ENCODE peak calls at places on chromosomes 12 and 14, in nine cellular contexts. O is NCI-H1092 treated with DMSO at 0.1 percent for 48 hours; S is naive thymus-derived CD4-positive, alpha-beta T cell; Z is upper lobe of right lung; D is NCI-H345; A is right cardiac atrium; U is spleen; E is SW 1271; P is activated gamma-delta T cell treated with Interleukin-2 at 50 U/mL for 16 hours. N is an unnamed sample.

GRCh38 chr12:53602176-53602942 is 23.8 kb downstream of the ATF7 start:
- DNase-seq in E (no peak), U (no peak), P (no peak), A (no peak), O (no peak), Z (no peak), D (no peak), S (no peak), N (no peak)

GRCh38 chr12:66836623-66837310 is 157.9 kb upstream of the GRIP1 start:
- DNase-seq in A (no peak), D (no peak), Z (no peak), O (no peak), U (no peak), S (no peak), E (no peak), P (no peak), N (no peak)

GRCh38 chr14:29832042-29832441 is 95.6 kb downstream of the PRKD1 start:
- DNase-seq in E (no peak), U (no peak), A (no peak), D (no peak), S (no peak), Z (no peak), P (no peak), O (no peak), N (no peak)

GRCh38 chr12:124482901-124483799 is 84.3 kb downstream of the NCOR2 start:
- DNase-seq in D (no peak), S (no peak), P (no peak), O (no peak), U (peak; percentile 73), A (peak; percentile 67), Z (no peak), E (no peak), N (no peak)

GRCh38 chr12:66397574-66397973 is 95.3 kb downstream of the HELB start:
- DNase-seq in S (no peak), O (no peak), P (no peak), U (no peak), Z (no peak), E (no peak), D (no peak), A (no peak), N (no peak)

GRCh38 chr12:52370906-52371608 is 3.8 kb upstream of the KRT85 start:
- DNase-seq in S (no peak), Z (no peak), P (no peak), U (peak; percentile 54), E (no peak), A (peak; percentile 85), O (no peak), D (no peak), N (no peak)

GRCh38 chr14:39581474-39581873 is 149.2 kb upstream of the FBXO33 start:
- DNase-seq in E (no peak), A (no peak), D (no peak), S (peak; percentile 8), O (peak; percentile 17), U (no peak), Z (no peak), P (no peak), N (no peak)

GRCh38 chr14:69487771-69488170 is 3.2 kb downstream of the PLEKHD1 start:
- DNase-seq in O (no peak), A (no peak), U (no peak), P (no peak), D (no peak), S (no peak), E (no peak), Z (no peak), N (no peak)

GRCh38 chr14:68164723-68165122 is 345.1 kb downstream of the RAD51B start:
- DNase-seq in S (no peak), A (no peak), U (no peak), O (peak; percentile 15), D (no peak), P (no peak), E (no peak), Z (no peak), N (no peak)

GRCh38 chr14:96893966-96894622 is 96.9 kb downstream of the VRK1 start:
- DNase-seq in A (no peak), U (no peak), S (no peak), D (no peak), P (no peak), Z (no peak), E (no peak), O (no peak), N (no peak)

GRCh38 chr12:111160350-111161142 is 208.3 kb downstream of the PHETA1 start:
- DNase-seq in E (no peak), P (no peak), D (no peak), O (no peak), Z (no peak), S (no peak), A (no peak), U (no peak), N (no peak)

GRCh38 chr12:6367065-6367968 is 8.0 kb downstream of the SCNN1A start:
- DNase-seq in U (peak; percentile 72), A (no peak), P (peak; percentile 48), Z (no peak), E (no peak), S (peak; percentile 53), O (no peak), D (no peak), N (no peak)

GRCh38 chr12:84727964-84728363 is 184.6 kb downstream of the SLC6A15 start:
- DNase-seq in U (no peak), P (no peak), Z (no peak), O (no peak), S (no peak), A (no peak), D (peak; percentile 15), E (no peak), N (no peak)

GRCh38 chr12:91818236-91819131 is 327.2 kb downstream of the BTG1 start:
- DNase-seq in E (no peak), S (no peak), U (no peak), O (no peak), Z (no peak), A (no peak), D (peak; percentile 42), P (no peak), N (no peak)